ENCODE peak calls at places on chromosomes 16 and 17, in seven cellular contexts. T is upper lobe of left lung, H is stomach, D is endothelial cell of umbilical vein, F is IMR-90, B is breast epithelium, N is sigmoid colon. P is an unnamed sample.

GRCh38 chr16:11597737-11598136 is 11.0 kb upstream of the LITAF start:
- DNase-seq in B (no peak), N (no peak), D (no peak), H (no peak), F (no peak), T (no peak), P (no peak)

GRCh38 chr16:55261301-55261700 is 62.7 kb upstream of the IRX6 start:
- DNase-seq in H (no peak), B (no peak), T (no peak), D (no peak), N (no peak), F (no peak), P (peak)

GRCh38 chr17:6713130-6713917 is at the start of gene SLC13A5:
- DNase-seq in D (peak), T (no peak), H (no peak), B (no peak), F (no peak), N (no peak), P (no peak)

GRCh38 chr17:78535285-78536197 is 41.7 kb downstream of the DNAH17 start:
- DNase-seq in H (no peak), F (no peak), T (no peak), N (peak), D (no peak), B (no peak), P (no peak)

GRCh38 chr17:47741109-47741792 is 8.2 kb downstream of the TBX21 start:
- DNase-seq in T (no peak), F (no peak), N (peak), B (peak), H (peak), D (no peak), P (no peak)

GRCh38 chr17:8628172-8628571 is 2.4 kb downstream of the MYH10 start:
- DNase-seq in T (no peak), H (no peak), D (no peak), N (no peak), F (no peak), B (no peak), P (no peak)

GRCh38 chr16:87702325-87702811 is 63.4 kb downstream of the KLHDC4 start:
- DNase-seq in D (peak), T (no peak), N (no peak), B (no peak), H (no peak), F (peak), P (no peak)

GRCh38 chr17:63222655-63223054 is 223.5 kb downstream of the CYB561 start:
- DNase-seq in B (no peak), F (peak), T (no peak), H (no peak), D (peak), N (no peak), P (no peak)

GRCh38 chr16:80862153-80862552 is 57.8 kb upstream of the CDYL2 start:
- DNase-seq in F (no peak), B (no peak), T (no peak), H (no peak), N (no peak), D (no peak), P (no peak)

GRCh38 chr16:85448557-85449194 is 164.4 kb upstream of the GSE1 start:
- DNase-seq in F (no peak), B (no peak), N (no peak), T (peak), D (no peak), H (peak), P (no peak)

GRCh38 chr16:84569382-84569987 is 48.4 kb downstream of the COTL1 start:
- DNase-seq in H (peak), N (no peak), F (no peak), T (no peak), B (no peak), D (no peak), P (peak)

GRCh38 chr17:52136173-52136572 is 22.3 kb downstream of the CA10 start:
- DNase-seq in B (no peak), D (no peak), T (no peak), N (no peak), H (no peak), F (no peak), P (peak)

GRCh38 chr16:6616746-6617145 is 715.9 kb upstream of the RBFOX1 start:
- DNase-seq in F (no peak), T (no peak), B (no peak), N (no peak), D (no peak), H (no peak), P (no peak)

GRCh38 chr16:84194470-84195200 is 3.7 kb downstream of the ADAD2 start:
- DNase-seq in H (no peak), F (no peak), D (no peak), N (no peak), B (no peak), T (no peak), P (no peak)

GRCh38 chr17:82304826-82305726 is 12.3 kb downstream of the CD7 start:
- DNase-seq in H (no peak), T (no peak), D (no peak), F (no peak), B (no peak), N (no peak), P (no peak)

GRCh38 chr16:72317378-72317777 is 145.4 kb upstream of the PMFBP1 start:
- DNase-seq in F (peak), T (no peak), B (no peak), N (no peak), H (no peak), D (no peak), P (no peak)

GRCh38 chr17:15918661-15919259 is 26.2 kb upstream of the ADORA2B start:
- DNase-seq in F (no peak), B (peak), T (peak), H (peak), N (peak), D (peak), P (peak)

GRCh38 chr17:36221187-36221586 is 10.3 kb downstream of the CCL4L2 start:
- DNase-seq in D (no peak), F (no peak), B (no peak), T (no peak), N (no peak), H (no peak), P (no peak)

GRCh38 chr17:72997559-72997958 is 94.9 kb downstream of the SLC39A11 start:
- DNase-seq in D (no peak), H (no peak), N (no peak), T (no peak), F (no peak), B (no peak), P (no peak)

GRCh38 chr17:73710095-73710592 is 65.9 kb upstream of the SDK2 start:
- DNase-seq in D (no peak), B (peak), F (peak), T (peak), H (peak), N (no peak), P (no peak)

GRCh38 chr17:28669918-28670317 is 7.9 kb downstream of the SUPT6H start:
- DNase-seq in B (no peak), H (no peak), T (no peak), D (no peak), F (no peak), N (no peak), P (peak)

GRCh38 chr17:72321886-72322285 is 201.1 kb downstream of the SOX9 start:
- DNase-seq in N (no peak), F (no peak), T (no peak), B (no peak), H (no peak), D (no peak), P (no peak)

GRCh38 chr16:3431779-3432219 is 11.5 kb downstream of the ZNF597 start:
- DNase-seq in B (no peak), N (peak), T (no peak), F (peak), D (no peak), H (peak), P (peak)

GRCh38 chr17:81200695-81201580 is 21.8 kb downstream of the CEP131 start:
- DNase-seq in F (peak), D (peak), H (peak), B (peak), N (no peak), T (peak), P (peak)

GRCh38 chr16:20300312-20301097 is 26.8 kb downstream of the GP2 start:
- DNase-seq in T (peak), F (peak), N (no peak), H (peak), D (peak), B (no peak), P (no peak)

GRCh38 chr16:23962001-23962400 is 126.2 kb downstream of the PRKCB start:
- DNase-seq in H (no peak), F (no peak), T (no peak), D (no peak), N (no peak), B (no peak), P (no peak)

GRCh38 chr16:88353232-88353631 is 29.5 kb upstream of the ZNF469 start:
- DNase-seq in B (peak), D (no peak), F (no peak), N (peak), T (no peak), H (no peak), P (no peak)

GRCh38 chr17:74212913-74213791 is at the start of gene TTYH2:
- DNase-seq in T (peak), N (peak), H (peak), F (peak), B (peak), D (peak), P (peak)

GRCh38 chr17:9346296-9346926 is 229.2 kb downstream of the STX8 start:
- DNase-seq in D (no peak), H (no peak), T (no peak), B (no peak), N (no peak), F (peak), P (no peak)

GRCh38 chr17:81579298-81579697 is 27.1 kb upstream of the FAAP100 start:
- DNase-seq in T (no peak), D (no peak), N (no peak), H (no peak), F (no peak), B (no peak), P (no peak)

GRCh38 chr17:58779446-58779845 is 23.8 kb downstream of the PPM1E start:
- DNase-seq in T (no peak), B (no peak), H (no peak), F (no peak), N (no peak), D (no peak), P (no peak)

GRCh38 chr16:85316321-85316919 is 204.1 kb upstream of the CIBAR2 start:
- DNase-seq in H (peak), F (peak), N (no peak), T (peak), B (no peak), D (peak), P (no peak)

GRCh38 chr17:12734852-12735430 is 54.4 kb upstream of the ARHGAP44 start:
- DNase-seq in N (no peak), D (no peak), T (no peak), H (no peak), F (no peak), B (no peak), P (no peak)
- TF ChIP-seq CTCF in N (no peak), D (no peak), T (no peak), H (no peak), F (no peak), B (no peak), P (no peak)

GRCh38 chr17:40124279-40125141 is 2.7 kb downstream of the MSL1 start:
- DNase-seq in B (no peak), T (peak), F (peak), D (peak), H (no peak), N (no peak), P (no peak)

GRCh38 chr17:40121886-40122465 is at the start of gene MSL1:
- DNase-seq in H (peak), N (peak), T (peak), F (peak), B (peak), D (peak), P (peak)

GRCh38 chr17:40122466-40122943 is 734 bp downstream of the MSL1 start:
- DNase-seq in F (peak), N (peak), D (peak), B (no peak), T (peak), H (no peak), P (peak)

GRCh38 chr17:40122944-40123810 is 1.4 kb downstream of the MSL1 start:
- DNase-seq in T (peak), F (peak), D (peak), N (no peak), B (no peak), H (no peak), P (no peak)

DNA sequence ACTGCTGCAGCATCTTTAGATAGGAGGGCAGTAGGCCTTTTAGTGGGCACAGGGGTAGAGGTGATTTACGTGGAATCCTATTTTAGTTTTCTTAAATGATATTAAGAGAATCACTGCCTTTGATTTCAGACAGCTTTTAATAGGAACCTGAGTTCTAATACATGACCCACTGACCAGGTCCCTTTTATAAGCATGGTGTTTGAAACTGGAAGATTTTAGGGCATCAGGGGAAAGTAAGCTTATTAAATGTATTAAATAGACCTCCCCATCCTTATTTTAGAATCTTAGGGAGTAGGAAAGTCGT is 2.0 kb downstream of the MSL1 start:
- DNase-seq in D (peak), T (no peak), H (no peak), N (no peak), B (no peak), F (no peak), P (no peak)
- TF ChIP-seq POLR2A in D (peak), T (no peak), H (no peak), N (no peak), B (no peak), F (no peak), P (no peak)

GRCh38 chr16:56589141-56590039 is at the start of gene MT3:
- DNase-seq in B (no peak), H (no peak), F (no peak), N (no peak), D (no peak), T (no peak), P (peak)
- H3K4me3 ChIP-seq in B (peak), H (peak), F (peak), N (peak), D (peak), T (peak), P (no peak)

DNA sequence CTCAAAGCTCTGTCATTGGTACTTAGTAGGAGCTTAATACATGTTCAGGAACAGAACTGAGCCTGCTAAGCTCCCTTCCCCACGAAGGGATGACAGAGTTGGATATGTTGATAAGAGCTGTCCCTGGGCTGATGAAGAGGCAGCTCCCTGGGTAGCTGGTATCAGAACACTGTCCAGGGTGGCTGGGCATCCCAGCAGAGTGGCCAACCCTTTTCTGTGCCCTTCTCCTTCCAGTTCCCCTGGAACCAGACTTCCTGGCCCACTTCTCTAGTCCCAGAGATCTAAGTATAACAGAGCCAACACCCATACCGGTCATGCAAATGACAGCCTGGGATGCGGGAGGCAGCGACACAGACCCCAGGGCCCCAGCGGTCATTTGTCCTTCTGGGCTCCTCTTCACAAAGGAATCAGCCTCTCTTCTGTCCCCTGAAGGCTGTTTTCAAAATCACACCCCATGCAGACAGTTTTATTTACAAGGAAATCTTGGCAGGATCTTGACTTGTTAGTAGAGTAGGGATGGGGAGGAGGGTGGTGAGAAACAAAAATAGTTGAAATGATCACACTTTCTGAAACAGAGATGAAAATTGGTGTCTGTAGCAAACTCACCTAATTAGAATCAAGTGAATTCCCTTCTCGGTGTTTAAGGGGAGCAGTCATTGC is 1.4 kb upstream of the RHBDL3 start:
- DNase-seq in T (no peak), D (no peak), N (no peak), H (no peak), B (no peak), F (no peak), P (no peak)
- TF ChIP-seq CTCF in T (no peak), D (no peak), N (no peak), H (no peak), B (no peak), F (no peak), P (no peak)

P was measured in lower leg skin.